ENCODE peak calls at places on chromosomes 3 and 15, in five cellular contexts. One of them, this sample, is unnamed.

GRCh38 chr3:16140116-16140893 is 34.2 kb upstream of the GALNT15 start:
- DNase-seq in PC-3: peak
- DNase-seq in fibroblast of lung: peak
- DNase-seq in endothelial cell of umbilical vein: peak
- DNase-seq in A673: no peak
- DNase-seq in this sample: peak

GRCh38 chr3:124636863-124637296 is 93.4 kb upstream of the UMPS start:
- DNase-seq in A673: no peak
- DNase-seq in fibroblast of lung: no peak
- DNase-seq in endothelial cell of umbilical vein: no peak
- DNase-seq in PC-3: no peak
- DNase-seq in this sample: peak

GRCh38 chr3:192923731-192924130 is 6.1 kb upstream of the MB21D2 start:
- DNase-seq in A673: no peak
- DNase-seq in fibroblast of lung: no peak
- DNase-seq in PC-3: no peak
- DNase-seq in endothelial cell of umbilical vein: no peak
- DNase-seq in this sample: peak

GRCh38 chr3:117563063-117563462 is 853.5 kb downstream of the TUSC7 start:
- DNase-seq in PC-3: no peak
- DNase-seq in fibroblast of lung: no peak
- DNase-seq in A673: no peak
- DNase-seq in endothelial cell of umbilical vein: no peak
- DNase-seq in this sample: peak

GRCh38 chr3:73637042-73637441 is 12.3 kb upstream of the PDZRN3 start:
- DNase-seq in fibroblast of lung: peak
- DNase-seq in PC-3: no peak
- DNase-seq in A673: peak
- DNase-seq in endothelial cell of umbilical vein: no peak
- DNase-seq in this sample: no peak

GRCh38 chr3:40821316-40821715 is 296.6 kb downstream of the ZNF621 start:
- DNase-seq in PC-3: no peak
- DNase-seq in fibroblast of lung: no peak
- DNase-seq in A673: no peak
- DNase-seq in endothelial cell of umbilical vein: no peak
- DNase-seq in this sample: no peak

GRCh38 chr15:22951031-22951380 is 29.2 kb downstream of the CYFIP1 start:
- DNase-seq in PC-3: no peak
- DNase-seq in fibroblast of lung: no peak
- DNase-seq in endothelial cell of umbilical vein: no peak
- DNase-seq in A673: no peak
- DNase-seq in this sample: no peak

GRCh38 chr3:96354106-96354505 is 460.3 kb upstream of the EPHA6 start:
- DNase-seq in PC-3: no peak
- DNase-seq in endothelial cell of umbilical vein: peak
- DNase-seq in fibroblast of lung: no peak
- DNase-seq in A673: no peak
- DNase-seq in this sample: no peak

GRCh38 chr3:116579843-116580242 is 129.7 kb upstream of the TUSC7 start:
- DNase-seq in fibroblast of lung: peak
- DNase-seq in PC-3: no peak
- DNase-seq in A673: peak
- DNase-seq in endothelial cell of umbilical vein: no peak
- DNase-seq in this sample: peak

GRCh38 chr3:38611866-38612265 is 37.6 kb downstream of the SCN5A start:
- DNase-seq in endothelial cell of umbilical vein: no peak
- DNase-seq in A673: no peak
- DNase-seq in fibroblast of lung: no peak
- DNase-seq in PC-3: no peak
- DNase-seq in this sample: no peak

GRCh38 chr15:91887921-91888373 is 34.4 kb downstream of the SLCO3A1 start:
- DNase-seq in endothelial cell of umbilical vein: no peak
- DNase-seq in A673: no peak
- DNase-seq in fibroblast of lung: peak
- DNase-seq in PC-3: no peak
- DNase-seq in this sample: no peak

GRCh38 chr15:74144153-74144775 is 13.9 kb downstream of the ISLR2 start:
- DNase-seq in endothelial cell of umbilical vein: no peak
- DNase-seq in fibroblast of lung: no peak
- DNase-seq in PC-3: no peak
- DNase-seq in A673: no peak
- DNase-seq in this sample: no peak

GRCh38 chr3:138593488-138594149 is 441 bp downstream of the CEP70 start:
- DNase-seq in PC-3: peak
- DNase-seq in fibroblast of lung: no peak
- DNase-seq in A673: peak
- DNase-seq in endothelial cell of umbilical vein: no peak
- DNase-seq in this sample: no peak
- TF ChIP-seq EZH2 in PC-3: no peak
- TF ChIP-seq EZH2 in fibroblast of lung: no peak
- TF ChIP-seq EZH2 in A673: no peak
- TF ChIP-seq EZH2 in endothelial cell of umbilical vein: no peak
- TF ChIP-seq EZH2 in this sample: no peak

GRCh38 chr3:142846779-142847577 is 41.9 kb downstream of the PCOLCE2 start:
- DNase-seq in PC-3: no peak
- DNase-seq in endothelial cell of umbilical vein: no peak
- DNase-seq in fibroblast of lung: no peak
- DNase-seq in A673: no peak
- DNase-seq in this sample: no peak
- TF ChIP-seq EZH2 in PC-3: no peak
- TF ChIP-seq EZH2 in endothelial cell of umbilical vein: no peak
- TF ChIP-seq EZH2 in fibroblast of lung: no peak
- TF ChIP-seq EZH2 in A673: no peak
- TF ChIP-seq EZH2 in this sample: no peak

DNA sequence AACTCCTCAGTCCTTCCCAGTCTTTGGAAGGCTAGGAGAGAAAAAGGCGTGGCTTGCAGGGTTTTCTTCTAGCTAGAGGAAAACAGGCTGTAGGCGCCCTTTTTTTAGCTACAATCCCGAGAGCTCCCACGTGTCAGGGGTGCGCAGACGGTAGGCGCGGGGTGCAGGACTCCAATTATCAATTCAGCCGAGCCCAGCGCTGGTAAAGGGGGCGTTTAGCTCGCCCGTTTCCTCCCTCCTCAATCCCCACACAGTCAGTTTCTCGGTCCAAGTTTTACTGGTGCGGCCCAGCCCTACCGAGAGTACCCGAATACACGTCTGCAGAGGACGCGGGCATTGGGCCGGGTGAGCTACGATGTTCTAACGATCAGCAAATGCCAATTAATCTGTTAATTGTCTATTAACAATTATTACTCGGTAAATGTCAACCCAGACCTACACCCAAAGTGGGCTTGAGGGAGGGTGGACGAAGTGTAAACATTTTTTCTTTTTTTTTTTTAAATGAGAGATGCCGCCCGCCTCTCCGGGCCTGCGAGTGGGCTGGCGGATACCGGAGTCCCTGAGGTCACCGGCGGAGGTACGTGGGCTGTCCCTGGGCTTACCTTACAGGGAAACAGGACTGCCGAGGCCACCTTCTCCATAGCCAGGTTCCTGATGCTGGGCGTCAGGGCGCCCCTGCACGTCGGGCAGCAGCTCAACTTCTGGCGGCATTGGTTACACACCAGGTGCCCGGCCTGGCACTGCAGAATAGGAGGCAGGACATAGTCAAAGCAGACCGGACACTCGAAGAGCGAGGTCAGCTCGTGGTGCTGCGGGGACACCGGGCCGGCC is 923 bp downstream of the SIAH2 start:
- DNase-seq in fibroblast of lung: peak
- DNase-seq in PC-3: peak
- DNase-seq in A673: peak
- DNase-seq in endothelial cell of umbilical vein: peak
- DNase-seq in this sample: peak
- TF ChIP-seq EZH2 in fibroblast of lung: no peak
- TF ChIP-seq EZH2 in PC-3: no peak
- TF ChIP-seq EZH2 in A673: no peak
- TF ChIP-seq EZH2 in endothelial cell of umbilical vein: no peak
- TF ChIP-seq EZH2 in this sample: no peak

DNA sequence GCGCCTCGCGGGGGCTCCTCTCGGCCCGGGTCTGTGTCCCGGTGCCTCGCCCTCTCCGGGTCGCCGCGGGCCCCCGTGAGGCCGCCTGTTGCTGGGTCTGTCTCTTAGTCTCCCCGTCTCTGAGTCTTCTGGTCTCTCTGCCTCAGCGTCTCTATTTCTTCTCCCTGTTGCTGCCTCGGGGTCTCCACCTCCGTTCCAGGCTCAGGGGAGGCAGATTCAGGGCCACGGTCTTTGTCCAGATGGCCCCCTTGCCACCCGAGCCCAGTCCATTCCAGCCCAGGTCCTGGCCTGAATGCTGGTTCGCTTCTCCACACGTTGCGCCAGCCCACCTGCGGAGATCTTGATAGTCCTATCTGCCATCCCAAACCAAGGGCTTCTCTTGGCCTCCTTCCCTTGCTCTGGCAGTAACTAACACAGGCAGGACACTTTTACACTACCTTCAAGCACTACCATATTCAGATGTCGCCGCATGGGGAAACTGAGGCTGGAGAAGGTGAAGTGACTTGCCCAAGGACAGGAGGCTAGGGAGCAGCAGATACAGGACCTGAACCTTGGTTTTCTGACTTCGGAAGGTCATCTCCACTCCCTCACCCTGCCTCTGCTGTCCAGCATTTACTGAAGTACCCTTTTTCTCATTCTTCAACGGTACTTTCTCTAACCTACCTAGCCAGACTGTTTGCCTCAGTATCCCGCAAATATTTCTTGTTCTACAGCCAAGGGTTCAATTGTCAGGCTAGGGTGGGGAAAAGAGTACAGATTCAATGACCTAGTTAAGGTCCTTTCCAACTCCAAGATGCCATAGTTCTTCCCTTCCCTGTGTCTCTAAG is 616 bp upstream of the IGDCC4 start:
- DNase-seq in A673: no peak
- DNase-seq in fibroblast of lung: no peak
- DNase-seq in endothelial cell of umbilical vein: no peak
- DNase-seq in PC-3: no peak
- DNase-seq in this sample: no peak
- TF ChIP-seq EZH2 in A673: no peak
- TF ChIP-seq EZH2 in fibroblast of lung: no peak
- TF ChIP-seq EZH2 in endothelial cell of umbilical vein: no peak
- TF ChIP-seq EZH2 in PC-3: no peak
- TF ChIP-seq EZH2 in this sample: no peak

GRCh38 chr3:128617557-128618397 is 32.8 kb downstream of the RPN1 start:
- DNase-seq in A673: peak
- DNase-seq in fibroblast of lung: peak
- DNase-seq in endothelial cell of umbilical vein: peak
- DNase-seq in PC-3: no peak
- DNase-seq in this sample: peak
- TF ChIP-seq EZH2 in A673: no peak
- TF ChIP-seq EZH2 in fibroblast of lung: no peak
- TF ChIP-seq EZH2 in endothelial cell of umbilical vein: no peak
- TF ChIP-seq EZH2 in PC-3: no peak
- TF ChIP-seq EZH2 in this sample: no peak

This sample was measured in hepatocyte.